ENCODE peak calls at places on chromosomes 7 and 10, in eight cellular contexts. One of them, this sample, is unnamed.

GRCh38 chr7:117364204-117364755 is 41.4 kb upstream of the WNT2 start:
- DNase-seq in NCI-H446 treated with DMSO at 0.1 percent for 48 hours: no peak
- DNase-seq in iPS-NIHi11: no peak
- DNase-seq in Panc1: no peak
- DNase-seq in LHCN-M2: no peak
- DNase-seq in activated CD8-positive, alpha-beta memory T cell treated with anti-CD3 and anti-CD28 coated beads for 48 hours: no peak
- DNase-seq in lower lobe of right lung: no peak
- DNase-seq in nephron progenitor cell: no peak
- DNase-seq in this sample: no peak

GRCh38 chr7:96121752-96122151 is 200.1 kb downstream of the SLC25A13 start:
- DNase-seq in NCI-H446 treated with DMSO at 0.1 percent for 48 hours: no peak
- DNase-seq in iPS-NIHi11: no peak
- DNase-seq in Panc1: no peak
- DNase-seq in LHCN-M2: no peak
- DNase-seq in activated CD8-positive, alpha-beta memory T cell treated with anti-CD3 and anti-CD28 coated beads for 48 hours: no peak
- DNase-seq in lower lobe of right lung: no peak
- DNase-seq in nephron progenitor cell: no peak
- DNase-seq in this sample: no peak

GRCh38 chr7:20558963-20559716 is 56.3 kb upstream of the ABCB5 start:
- DNase-seq in NCI-H446 treated with DMSO at 0.1 percent for 48 hours: no peak
- DNase-seq in iPS-NIHi11: no peak
- DNase-seq in Panc1: no peak
- DNase-seq in LHCN-M2: no peak
- DNase-seq in activated CD8-positive, alpha-beta memory T cell treated with anti-CD3 and anti-CD28 coated beads for 48 hours: no peak
- DNase-seq in lower lobe of right lung: no peak
- DNase-seq in nephron progenitor cell: no peak
- DNase-seq in this sample: no peak

GRCh38 chr7:83976302-83976701 is 218.3 kb downstream of the SEMA3A start:
- DNase-seq in NCI-H446 treated with DMSO at 0.1 percent for 48 hours: no peak
- DNase-seq in iPS-NIHi11: peak
- DNase-seq in Panc1: peak
- DNase-seq in LHCN-M2: peak
- DNase-seq in activated CD8-positive, alpha-beta memory T cell treated with anti-CD3 and anti-CD28 coated beads for 48 hours: no peak
- DNase-seq in lower lobe of right lung: no peak
- DNase-seq in nephron progenitor cell: peak
- DNase-seq in this sample: no peak

GRCh38 chr10:127755758-127756157 is 18.8 kb downstream of the FOXI2 start:
- DNase-seq in NCI-H446 treated with DMSO at 0.1 percent for 48 hours: no peak
- DNase-seq in iPS-NIHi11: peak
- DNase-seq in Panc1: no peak
- DNase-seq in LHCN-M2: no peak
- DNase-seq in activated CD8-positive, alpha-beta memory T cell treated with anti-CD3 and anti-CD28 coated beads for 48 hours: no peak
- DNase-seq in lower lobe of right lung: no peak
- DNase-seq in nephron progenitor cell: no peak
- DNase-seq in this sample: no peak

GRCh38 chr7:74477188-74477587 is 23.5 kb downstream of the GTF2IRD1 start:
- DNase-seq in NCI-H446 treated with DMSO at 0.1 percent for 48 hours: no peak
- DNase-seq in iPS-NIHi11: no peak
- DNase-seq in Panc1: no peak
- DNase-seq in LHCN-M2: no peak
- DNase-seq in activated CD8-positive, alpha-beta memory T cell treated with anti-CD3 and anti-CD28 coated beads for 48 hours: no peak
- DNase-seq in lower lobe of right lung: peak
- DNase-seq in nephron progenitor cell: no peak
- DNase-seq in this sample: no peak

GRCh38 chr10:124703372-124703771 is 40.8 kb downstream of the FAM53B start:
- DNase-seq in NCI-H446 treated with DMSO at 0.1 percent for 48 hours: no peak
- DNase-seq in iPS-NIHi11: no peak
- DNase-seq in Panc1: no peak
- DNase-seq in LHCN-M2: no peak
- DNase-seq in activated CD8-positive, alpha-beta memory T cell treated with anti-CD3 and anti-CD28 coated beads for 48 hours: no peak
- DNase-seq in lower lobe of right lung: no peak
- DNase-seq in nephron progenitor cell: no peak
- DNase-seq in this sample: no peak

GRCh38 chr10:51156913-51157312 is 82.6 kb downstream of the PRKG1 start:
- DNase-seq in NCI-H446 treated with DMSO at 0.1 percent for 48 hours: peak
- DNase-seq in iPS-NIHi11: no peak
- DNase-seq in Panc1: no peak
- DNase-seq in LHCN-M2: peak
- DNase-seq in activated CD8-positive, alpha-beta memory T cell treated with anti-CD3 and anti-CD28 coated beads for 48 hours: no peak
- DNase-seq in lower lobe of right lung: no peak
- DNase-seq in nephron progenitor cell: no peak
- DNase-seq in this sample: no peak

GRCh38 chr7:79778786-79779382 is 325.4 kb upstream of the MAGI2 start:
- DNase-seq in NCI-H446 treated with DMSO at 0.1 percent for 48 hours: no peak
- DNase-seq in iPS-NIHi11: no peak
- DNase-seq in Panc1: no peak
- DNase-seq in LHCN-M2: peak
- DNase-seq in activated CD8-positive, alpha-beta memory T cell treated with anti-CD3 and anti-CD28 coated beads for 48 hours: no peak
- DNase-seq in lower lobe of right lung: no peak
- DNase-seq in nephron progenitor cell: no peak
- DNase-seq in this sample: no peak

GRCh38 chr7:13848576-13849527 is 140.6 kb downstream of the ETV1 start:
- DNase-seq in NCI-H446 treated with DMSO at 0.1 percent for 48 hours: peak
- DNase-seq in iPS-NIHi11: no peak
- DNase-seq in Panc1: no peak
- DNase-seq in LHCN-M2: no peak
- DNase-seq in activated CD8-positive, alpha-beta memory T cell treated with anti-CD3 and anti-CD28 coated beads for 48 hours: no peak
- DNase-seq in lower lobe of right lung: no peak
- DNase-seq in nephron progenitor cell: no peak
- DNase-seq in this sample: no peak

GRCh38 chr7:106153891-106154449 is 41.9 kb upstream of the SYPL1 start:
- DNase-seq in NCI-H446 treated with DMSO at 0.1 percent for 48 hours: peak
- DNase-seq in iPS-NIHi11: peak
- DNase-seq in Panc1: peak
- DNase-seq in LHCN-M2: peak
- DNase-seq in activated CD8-positive, alpha-beta memory T cell treated with anti-CD3 and anti-CD28 coated beads for 48 hours: peak
- DNase-seq in lower lobe of right lung: peak
- DNase-seq in nephron progenitor cell: peak
- DNase-seq in this sample: peak

GRCh38 chr7:1972734-1973133 is 260.0 kb downstream of the MAD1L1 start:
- DNase-seq in NCI-H446 treated with DMSO at 0.1 percent for 48 hours: no peak
- DNase-seq in iPS-NIHi11: no peak
- DNase-seq in Panc1: no peak
- DNase-seq in LHCN-M2: no peak
- DNase-seq in activated CD8-positive, alpha-beta memory T cell treated with anti-CD3 and anti-CD28 coated beads for 48 hours: no peak
- DNase-seq in lower lobe of right lung: no peak
- DNase-seq in nephron progenitor cell: no peak
- DNase-seq in this sample: no peak

GRCh38 chr7:108289852-108290251 is 159.7 kb upstream of the LAMB4 start:
- DNase-seq in NCI-H446 treated with DMSO at 0.1 percent for 48 hours: no peak
- DNase-seq in iPS-NIHi11: no peak
- DNase-seq in Panc1: no peak
- DNase-seq in LHCN-M2: no peak
- DNase-seq in activated CD8-positive, alpha-beta memory T cell treated with anti-CD3 and anti-CD28 coated beads for 48 hours: no peak
- DNase-seq in lower lobe of right lung: no peak
- DNase-seq in nephron progenitor cell: no peak
- DNase-seq in this sample: no peak

GRCh38 chr10:14698487-14699170 is 76.1 kb downstream of the FAM107B start:
- DNase-seq in NCI-H446 treated with DMSO at 0.1 percent for 48 hours: no peak
- DNase-seq in iPS-NIHi11: no peak
- DNase-seq in Panc1: no peak
- DNase-seq in LHCN-M2: peak
- DNase-seq in activated CD8-positive, alpha-beta memory T cell treated with anti-CD3 and anti-CD28 coated beads for 48 hours: no peak
- DNase-seq in lower lobe of right lung: no peak
- DNase-seq in nephron progenitor cell: no peak
- DNase-seq in this sample: no peak

GRCh38 chr7:22718200-22718711 is 8.7 kb upstream of the IL6 start:
- DNase-seq in NCI-H446 treated with DMSO at 0.1 percent for 48 hours: no peak
- DNase-seq in iPS-NIHi11: no peak
- DNase-seq in Panc1: peak
- DNase-seq in LHCN-M2: peak
- DNase-seq in activated CD8-positive, alpha-beta memory T cell treated with anti-CD3 and anti-CD28 coated beads for 48 hours: no peak
- DNase-seq in lower lobe of right lung: no peak
- DNase-seq in nephron progenitor cell: no peak
- DNase-seq in this sample: no peak

GRCh38 chr10:42878134-42878820 is 95.7 kb downstream of the BMS1 start:
- DNase-seq in NCI-H446 treated with DMSO at 0.1 percent for 48 hours: no peak
- DNase-seq in iPS-NIHi11: no peak
- DNase-seq in Panc1: no peak
- DNase-seq in LHCN-M2: no peak
- DNase-seq in activated CD8-positive, alpha-beta memory T cell treated with anti-CD3 and anti-CD28 coated beads for 48 hours: no peak
- DNase-seq in lower lobe of right lung: no peak
- DNase-seq in nephron progenitor cell: no peak
- DNase-seq in this sample: no peak

GRCh38 chr10:80196270-80196949 is 8.9 kb downstream of the ANXA11 start:
- DNase-seq in NCI-H446 treated with DMSO at 0.1 percent for 48 hours: no peak
- DNase-seq in iPS-NIHi11: no peak
- DNase-seq in Panc1: no peak
- DNase-seq in LHCN-M2: peak
- DNase-seq in activated CD8-positive, alpha-beta memory T cell treated with anti-CD3 and anti-CD28 coated beads for 48 hours: no peak
- DNase-seq in lower lobe of right lung: peak
- DNase-seq in nephron progenitor cell: no peak
- DNase-seq in this sample: peak

GRCh38 chr10:95430231-95430951 is 130.8 kb downstream of the SORBS1 start:
- DNase-seq in NCI-H446 treated with DMSO at 0.1 percent for 48 hours: no peak
- DNase-seq in iPS-NIHi11: peak
- DNase-seq in Panc1: peak
- DNase-seq in LHCN-M2: peak
- DNase-seq in activated CD8-positive, alpha-beta memory T cell treated with anti-CD3 and anti-CD28 coated beads for 48 hours: peak
- DNase-seq in lower lobe of right lung: no peak
- DNase-seq in nephron progenitor cell: peak
- DNase-seq in this sample: peak

GRCh38 chr7:2000801-2001321 is 231.9 kb downstream of the MAD1L1 start:
- DNase-seq in NCI-H446 treated with DMSO at 0.1 percent for 48 hours: no peak
- DNase-seq in iPS-NIHi11: no peak
- DNase-seq in Panc1: no peak
- DNase-seq in LHCN-M2: no peak
- DNase-seq in activated CD8-positive, alpha-beta memory T cell treated with anti-CD3 and anti-CD28 coated beads for 48 hours: no peak
- DNase-seq in lower lobe of right lung: peak
- DNase-seq in nephron progenitor cell: no peak
- DNase-seq in this sample: no peak

GRCh38 chr7:67380326-67380725 is 383.7 kb downstream of the TYW1 start:
- DNase-seq in NCI-H446 treated with DMSO at 0.1 percent for 48 hours: no peak
- DNase-seq in iPS-NIHi11: no peak
- DNase-seq in Panc1: no peak
- DNase-seq in LHCN-M2: no peak
- DNase-seq in activated CD8-positive, alpha-beta memory T cell treated with anti-CD3 and anti-CD28 coated beads for 48 hours: no peak
- DNase-seq in lower lobe of right lung: no peak
- DNase-seq in nephron progenitor cell: no peak
- DNase-seq in this sample: no peak

GRCh38 chr10:11864727-11865126 is 41.6 kb downstream of the PROSER2 start:
- DNase-seq in NCI-H446 treated with DMSO at 0.1 percent for 48 hours: no peak
- DNase-seq in iPS-NIHi11: no peak
- DNase-seq in Panc1: no peak
- DNase-seq in LHCN-M2: no peak
- DNase-seq in activated CD8-positive, alpha-beta memory T cell treated with anti-CD3 and anti-CD28 coated beads for 48 hours: no peak
- DNase-seq in lower lobe of right lung: no peak
- DNase-seq in nephron progenitor cell: no peak
- DNase-seq in this sample: no peak

GRCh38 chr7:16891338-16891737 is 9.6 kb upstream of the AGR3 start:
- DNase-seq in NCI-H446 treated with DMSO at 0.1 percent for 48 hours: no peak
- DNase-seq in iPS-NIHi11: peak
- DNase-seq in Panc1: peak
- DNase-seq in LHCN-M2: peak
- DNase-seq in activated CD8-positive, alpha-beta memory T cell treated with anti-CD3 and anti-CD28 coated beads for 48 hours: no peak
- DNase-seq in lower lobe of right lung: no peak
- DNase-seq in nephron progenitor cell: peak
- DNase-seq in this sample: no peak

GRCh38 chr10:76190871-76191270 is 759.4 kb downstream of the LRMDA start:
- DNase-seq in NCI-H446 treated with DMSO at 0.1 percent for 48 hours: no peak
- DNase-seq in iPS-NIHi11: no peak
- DNase-seq in Panc1: no peak
- DNase-seq in LHCN-M2: no peak
- DNase-seq in activated CD8-positive, alpha-beta memory T cell treated with anti-CD3 and anti-CD28 coated beads for 48 hours: no peak
- DNase-seq in lower lobe of right lung: no peak
- DNase-seq in nephron progenitor cell: no peak
- DNase-seq in this sample: no peak

GRCh38 chr7:47721670-47722069 is 139.8 kb upstream of the TNS3 start:
- DNase-seq in NCI-H446 treated with DMSO at 0.1 percent for 48 hours: no peak
- DNase-seq in iPS-NIHi11: peak
- DNase-seq in Panc1: no peak
- DNase-seq in LHCN-M2: no peak
- DNase-seq in activated CD8-positive, alpha-beta memory T cell treated with anti-CD3 and anti-CD28 coated beads for 48 hours: no peak
- DNase-seq in lower lobe of right lung: no peak
- DNase-seq in nephron progenitor cell: no peak
- DNase-seq in this sample: no peak

GRCh38 chr10:120805014-120805805 is 46.0 kb upstream of the WDR11 start:
- DNase-seq in NCI-H446 treated with DMSO at 0.1 percent for 48 hours: no peak
- DNase-seq in iPS-NIHi11: no peak
- DNase-seq in Panc1: no peak
- DNase-seq in LHCN-M2: no peak
- DNase-seq in activated CD8-positive, alpha-beta memory T cell treated with anti-CD3 and anti-CD28 coated beads for 48 hours: no peak
- DNase-seq in lower lobe of right lung: no peak
- DNase-seq in nephron progenitor cell: no peak
- DNase-seq in this sample: no peak

GRCh38 chr7:36312064-36312914 is 77.4 kb upstream of the ANLN start:
- DNase-seq in NCI-H446 treated with DMSO at 0.1 percent for 48 hours: no peak
- DNase-seq in iPS-NIHi11: peak
- DNase-seq in Panc1: no peak
- DNase-seq in LHCN-M2: no peak
- DNase-seq in activated CD8-positive, alpha-beta memory T cell treated with anti-CD3 and anti-CD28 coated beads for 48 hours: no peak
- DNase-seq in lower lobe of right lung: peak
- DNase-seq in nephron progenitor cell: peak
- DNase-seq in this sample: no peak

GRCh38 chr10:96500519-96500918 is 13.2 kb downstream of the TLL2 start:
- DNase-seq in NCI-H446 treated with DMSO at 0.1 percent for 48 hours: no peak
- DNase-seq in iPS-NIHi11: no peak
- DNase-seq in Panc1: no peak
- DNase-seq in LHCN-M2: no peak
- DNase-seq in activated CD8-positive, alpha-beta memory T cell treated with anti-CD3 and anti-CD28 coated beads for 48 hours: no peak
- DNase-seq in lower lobe of right lung: no peak
- DNase-seq in nephron progenitor cell: no peak
- DNase-seq in this sample: no peak

GRCh38 chr10:132832186-132832983 is 46.4 kb upstream of the NKX6-2 start:
- DNase-seq in NCI-H446 treated with DMSO at 0.1 percent for 48 hours: no peak
- DNase-seq in iPS-NIHi11: no peak
- DNase-seq in Panc1: no peak
- DNase-seq in LHCN-M2: no peak
- DNase-seq in activated CD8-positive, alpha-beta memory T cell treated with anti-CD3 and anti-CD28 coated beads for 48 hours: no peak
- DNase-seq in lower lobe of right lung: no peak
- DNase-seq in nephron progenitor cell: no peak
- DNase-seq in this sample: no peak

GRCh38 chr7:132402751-132403245 is 173.5 kb downstream of the PLXNA4 start:
- DNase-seq in NCI-H446 treated with DMSO at 0.1 percent for 48 hours: peak
- DNase-seq in iPS-NIHi11: no peak
- DNase-seq in Panc1: no peak
- DNase-seq in LHCN-M2: no peak
- DNase-seq in activated CD8-positive, alpha-beta memory T cell treated with anti-CD3 and anti-CD28 coated beads for 48 hours: no peak
- DNase-seq in lower lobe of right lung: no peak
- DNase-seq in nephron progenitor cell: no peak
- DNase-seq in this sample: no peak

GRCh38 chr7:32059289-32060045 is 10.7 kb downstream of the PDE1C start:
- DNase-seq in NCI-H446 treated with DMSO at 0.1 percent for 48 hours: no peak
- DNase-seq in iPS-NIHi11: no peak
- DNase-seq in Panc1: no peak
- DNase-seq in LHCN-M2: no peak
- DNase-seq in activated CD8-positive, alpha-beta memory T cell treated with anti-CD3 and anti-CD28 coated beads for 48 hours: no peak
- DNase-seq in lower lobe of right lung: no peak
- DNase-seq in nephron progenitor cell: peak
- DNase-seq in this sample: no peak

GRCh38 chr7:94223375-94224084 is 171.2 kb upstream of the COL1A2 start:
- DNase-seq in NCI-H446 treated with DMSO at 0.1 percent for 48 hours: peak
- DNase-seq in iPS-NIHi11: peak
- DNase-seq in Panc1: peak
- DNase-seq in LHCN-M2: peak
- DNase-seq in activated CD8-positive, alpha-beta memory T cell treated with anti-CD3 and anti-CD28 coated beads for 48 hours: no peak
- DNase-seq in lower lobe of right lung: no peak
- DNase-seq in nephron progenitor cell: peak
- DNase-seq in this sample: no peak

GRCh38 chr7:28793383-28793782 is 164.7 kb downstream of the TRIL start:
- DNase-seq in NCI-H446 treated with DMSO at 0.1 percent for 48 hours: no peak
- DNase-seq in iPS-NIHi11: no peak
- DNase-seq in Panc1: no peak
- DNase-seq in LHCN-M2: peak
- DNase-seq in activated CD8-positive, alpha-beta memory T cell treated with anti-CD3 and anti-CD28 coated beads for 48 hours: no peak
- DNase-seq in lower lobe of right lung: no peak
- DNase-seq in nephron progenitor cell: no peak
- DNase-seq in this sample: no peak

GRCh38 chr10:8102708-8103401 is 48.4 kb downstream of the GATA3 start:
- DNase-seq in NCI-H446 treated with DMSO at 0.1 percent for 48 hours: no peak
- DNase-seq in iPS-NIHi11: peak
- DNase-seq in Panc1: no peak
- DNase-seq in LHCN-M2: no peak
- DNase-seq in activated CD8-positive, alpha-beta memory T cell treated with anti-CD3 and anti-CD28 coated beads for 48 hours: no peak
- DNase-seq in lower lobe of right lung: no peak
- DNase-seq in nephron progenitor cell: no peak
- DNase-seq in this sample: no peak

GRCh38 chr10:47058961-47059391 is 147.7 kb downstream of the PTPN20 start:
- DNase-seq in NCI-H446 treated with DMSO at 0.1 percent for 48 hours: no peak
- DNase-seq in iPS-NIHi11: peak
- DNase-seq in Panc1: no peak
- DNase-seq in LHCN-M2: no peak
- DNase-seq in activated CD8-positive, alpha-beta memory T cell treated with anti-CD3 and anti-CD28 coated beads for 48 hours: no peak
- DNase-seq in lower lobe of right lung: no peak
- DNase-seq in nephron progenitor cell: peak
- DNase-seq in this sample: no peak

This sample was measured in activated CD4-positive, CD25-positive, alpha-beta regulatory T cell treated with anti-CD3 and anti-CD28 coated beads, Interleukin-2, amount 50 U/mL, for 16 hours.